ENCODE peak calls at places on chromosomes 4 and X, in eight cellular contexts. One of them, this sample, is unnamed.

GRCh38 chrX:74779175-74779574 is 146.1 kb downstream of the NEXMIF start:
- DNase-seq in EL: no peak
- DNase-seq in GM13976: peak; percentile 13
- DNase-seq in D341Med: no peak
- DNase-seq in AG09319: no peak
- DNase-seq in NCI-H1694 treated with DMSO at 0.1 percent for 48 hours: no peak
- DNase-seq in IMR-90: no peak
- DNase-seq in mucosa of gallbladder: no peak
- DNase-seq in this sample: no peak

GRCh38 chr4:158444621-158445020 is 77.1 kb upstream of the RXFP1 start:
- DNase-seq in GM13976: no peak
- DNase-seq in AG09319: no peak
- DNase-seq in NCI-H1694 treated with DMSO at 0.1 percent for 48 hours: no peak
- DNase-seq in mucosa of gallbladder: no peak
- DNase-seq in D341Med: no peak
- DNase-seq in IMR-90: peak; percentile 12
- DNase-seq in EL: peak; percentile 48
- DNase-seq in this sample: peak; percentile 22

GRCh38 chr4:73726000-73726399 is 14.4 kb upstream of the CXCL8 start:
- DNase-seq in IMR-90: peak; percentile 93
- DNase-seq in NCI-H1694 treated with DMSO at 0.1 percent for 48 hours: no peak
- DNase-seq in D341Med: no peak
- DNase-seq in AG09319: no peak
- DNase-seq in EL: peak; percentile 97
- DNase-seq in mucosa of gallbladder: no peak
- DNase-seq in GM13976: no peak
- DNase-seq in this sample: no peak

GRCh38 chrX:147498796-147499195 is 412.9 kb upstream of the FMR1 start:
- DNase-seq in EL: no peak
- DNase-seq in mucosa of gallbladder: no peak
- DNase-seq in NCI-H1694 treated with DMSO at 0.1 percent for 48 hours: no peak
- DNase-seq in D341Med: no peak
- DNase-seq in GM13976: no peak
- DNase-seq in IMR-90: no peak
- DNase-seq in AG09319: no peak
- DNase-seq in this sample: no peak

GRCh38 chrX:147894332-147894870 is 17.3 kb upstream of the FMR1 start:
- DNase-seq in GM13976: no peak
- DNase-seq in NCI-H1694 treated with DMSO at 0.1 percent for 48 hours: no peak
- DNase-seq in AG09319: no peak
- DNase-seq in mucosa of gallbladder: no peak
- DNase-seq in EL: no peak
- DNase-seq in IMR-90: no peak
- DNase-seq in D341Med: no peak
- DNase-seq in this sample: no peak

GRCh38 chrX:140157611-140158010 is 192.3 kb upstream of the CXorf66 start:
- DNase-seq in IMR-90: peak; percentile 8
- DNase-seq in mucosa of gallbladder: no peak
- DNase-seq in GM13976: no peak
- DNase-seq in AG09319: no peak
- DNase-seq in D341Med: no peak
- DNase-seq in NCI-H1694 treated with DMSO at 0.1 percent for 48 hours: no peak
- DNase-seq in EL: peak; percentile 8
- DNase-seq in this sample: no peak

GRCh38 chrX:13126785-13127184 is 82.4 kb upstream of the FAM9C start:
- DNase-seq in IMR-90: no peak
- DNase-seq in mucosa of gallbladder: no peak
- DNase-seq in D341Med: no peak
- DNase-seq in NCI-H1694 treated with DMSO at 0.1 percent for 48 hours: no peak
- DNase-seq in EL: no peak
- DNase-seq in GM13976: no peak
- DNase-seq in AG09319: no peak
- DNase-seq in this sample: no peak

GRCh38 chrX:85569691-85570090 is 190.2 kb upstream of the POF1B start:
- DNase-seq in AG09319: no peak
- DNase-seq in GM13976: no peak
- DNase-seq in IMR-90: no peak
- DNase-seq in mucosa of gallbladder: no peak
- DNase-seq in NCI-H1694 treated with DMSO at 0.1 percent for 48 hours: no peak
- DNase-seq in D341Med: no peak
- DNase-seq in EL: no peak
- DNase-seq in this sample: no peak

GRCh38 chr4:8914461-8915171 is 43.0 kb upstream of the HMX1 start:
- DNase-seq in GM13976: peak; percentile 16
- DNase-seq in IMR-90: no peak
- DNase-seq in NCI-H1694 treated with DMSO at 0.1 percent for 48 hours: no peak
- DNase-seq in D341Med: peak; percentile 12
- DNase-seq in mucosa of gallbladder: no peak
- DNase-seq in AG09319: no peak
- DNase-seq in EL: no peak
- DNase-seq in this sample: peak; percentile 19

GRCh38 chr4:131427000-131427399 is 1722.1 kb upstream of the PCDH10 start:
- DNase-seq in D341Med: no peak
- DNase-seq in EL: no peak
- DNase-seq in AG09319: no peak
- DNase-seq in NCI-H1694 treated with DMSO at 0.1 percent for 48 hours: no peak
- DNase-seq in mucosa of gallbladder: no peak
- DNase-seq in GM13976: no peak
- DNase-seq in IMR-90: no peak
- DNase-seq in this sample: no peak

This sample was measured in RWPE2.